ENCODE peak calls at places on chromosomes 16 and 17, in seven cellular contexts. One of them, this sample, is unnamed.
A peak's percentile ranks its signal among the peaks of the same experiment; 100 is the strongest.

GRCh38 chr16:48576927-48577326 is 33.1 kb downstream of the N4BP1 start:
- DNase-seq in tibial nerve: no peak
- DNase-seq in hepatocyte: no peak
- DNase-seq in upper lobe of right lung: no peak
- DNase-seq in colonic mucosa: no peak
- DNase-seq in lower lobe of right lung: no peak
- DNase-seq in body of pancreas: no peak
- DNase-seq in this sample: peak; percentile 37

GRCh38 chr17:74325376-74325742 is 667 bp upstream of the KIF19 start:
- DNase-seq in upper lobe of right lung: no peak
- DNase-seq in body of pancreas: no peak
- DNase-seq in lower lobe of right lung: no peak
- DNase-seq in tibial nerve: no peak
- DNase-seq in hepatocyte: no peak
- DNase-seq in colonic mucosa: no peak
- DNase-seq in this sample: no peak

GRCh38 chr17:29914819-29915537 is 15.1 kb downstream of the SSH2 start:
- DNase-seq in colonic mucosa: no peak
- DNase-seq in lower lobe of right lung: no peak
- DNase-seq in body of pancreas: no peak
- DNase-seq in upper lobe of right lung: no peak
- DNase-seq in hepatocyte: no peak
- DNase-seq in tibial nerve: no peak
- DNase-seq in this sample: no peak

GRCh38 chr16:50263940-50264929 is 2.1 kb upstream of the ADCY7 start:
- DNase-seq in tibial nerve: no peak
- DNase-seq in lower lobe of right lung: no peak
- DNase-seq in body of pancreas: no peak
- DNase-seq in upper lobe of right lung: no peak
- DNase-seq in colonic mucosa: no peak
- DNase-seq in hepatocyte: peak; percentile 4
- DNase-seq in this sample: no peak

GRCh38 chr17:29579866-29580771 is 9.3 kb downstream of the GIT1 start:
- DNase-seq in upper lobe of right lung: peak; percentile 92
- DNase-seq in colonic mucosa: peak; percentile 88
- DNase-seq in hepatocyte: peak; percentile 88
- DNase-seq in tibial nerve: peak; percentile 83
- DNase-seq in body of pancreas: peak; percentile 86
- DNase-seq in lower lobe of right lung: peak; percentile 90
- DNase-seq in this sample: peak; percentile 84

GRCh38 chr16:58510097-58510775 is 5.1 kb upstream of the SETD6 start:
- DNase-seq in body of pancreas: no peak
- DNase-seq in colonic mucosa: no peak
- DNase-seq in tibial nerve: no peak
- DNase-seq in lower lobe of right lung: peak; percentile 39
- DNase-seq in hepatocyte: no peak
- DNase-seq in upper lobe of right lung: peak; percentile 60
- DNase-seq in this sample: no peak

GRCh38 chr16:23365602-23366240 is 63.6 kb downstream of the SCNN1B start:
- DNase-seq in tibial nerve: no peak
- DNase-seq in colonic mucosa: no peak
- DNase-seq in hepatocyte: no peak
- DNase-seq in lower lobe of right lung: no peak
- DNase-seq in body of pancreas: peak; percentile 63
- DNase-seq in upper lobe of right lung: no peak
- DNase-seq in this sample: no peak

GRCh38 chr16:68700120-68700519 is 37.0 kb upstream of the CDH1 start:
- DNase-seq in colonic mucosa: no peak
- DNase-seq in body of pancreas: no peak
- DNase-seq in hepatocyte: no peak
- DNase-seq in upper lobe of right lung: no peak
- DNase-seq in lower lobe of right lung: no peak
- DNase-seq in tibial nerve: no peak
- DNase-seq in this sample: no peak

GRCh38 chr17:75764711-75765421 is at the start of gene GALK1:
- DNase-seq in lower lobe of right lung: peak; percentile 88
- DNase-seq in body of pancreas: peak; percentile 77
- DNase-seq in upper lobe of right lung: peak; percentile 91
- DNase-seq in hepatocyte: peak; percentile 89
- DNase-seq in colonic mucosa: peak; percentile 83
- DNase-seq in tibial nerve: peak; percentile 66
- DNase-seq in this sample: peak; percentile 81

GRCh38 chr17:73286863-73287296 is 24.9 kb downstream of the CDC42EP4 start:
- DNase-seq in hepatocyte: no peak
- DNase-seq in lower lobe of right lung: no peak
- DNase-seq in upper lobe of right lung: no peak
- DNase-seq in body of pancreas: no peak
- DNase-seq in tibial nerve: no peak
- DNase-seq in colonic mucosa: no peak
- DNase-seq in this sample: no peak

GRCh38 chr16:64158941-64159588 is 962.8 kb downstream of the CDH11 start:
- DNase-seq in colonic mucosa: no peak
- DNase-seq in upper lobe of right lung: no peak
- DNase-seq in body of pancreas: no peak
- DNase-seq in hepatocyte: peak; percentile 37
- DNase-seq in lower lobe of right lung: no peak
- DNase-seq in tibial nerve: no peak
- DNase-seq in this sample: no peak

GRCh38 chr16:2257726-2258125 is 6.3 kb upstream of the ECI1 start:
- DNase-seq in lower lobe of right lung: no peak
- DNase-seq in tibial nerve: no peak
- DNase-seq in body of pancreas: no peak
- DNase-seq in hepatocyte: no peak
- DNase-seq in upper lobe of right lung: no peak
- DNase-seq in colonic mucosa: no peak
- DNase-seq in this sample: no peak

GRCh38 chr16:2256531-2257140 is 5.2 kb upstream of the ECI1 start:
- DNase-seq in lower lobe of right lung: peak; percentile 15
- DNase-seq in tibial nerve: no peak
- DNase-seq in colonic mucosa: no peak
- DNase-seq in upper lobe of right lung: no peak
- DNase-seq in hepatocyte: no peak
- DNase-seq in body of pancreas: no peak
- DNase-seq in this sample: no peak

DNA sequence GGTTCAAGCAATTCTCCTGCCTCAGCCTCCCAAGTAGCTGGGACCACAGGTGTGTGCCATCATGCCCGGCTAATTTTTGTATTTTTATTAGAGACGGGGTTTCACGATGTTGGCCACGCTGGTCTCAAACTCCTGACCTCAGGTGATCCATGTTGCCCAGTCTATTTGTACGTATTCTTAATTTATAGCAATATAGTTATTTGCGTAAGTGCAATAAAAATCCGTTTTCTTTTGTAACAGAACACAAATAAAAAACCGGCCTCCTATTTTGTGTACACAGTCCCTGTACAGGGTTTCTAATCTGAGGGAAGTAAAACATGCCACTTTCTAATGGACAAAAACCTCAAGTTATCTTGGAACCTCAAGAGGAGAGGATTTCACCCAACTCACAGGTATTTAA is 7.7 kb downstream of the RNPS1 start:
- DNase-seq in body of pancreas: no peak
- DNase-seq in lower lobe of right lung: no peak
- DNase-seq in upper lobe of right lung: no peak
- DNase-seq in hepatocyte: no peak
- DNase-seq in tibial nerve: no peak
- DNase-seq in colonic mucosa: no peak
- DNase-seq in this sample: no peak
- H3K36me3 ChIP-seq in body of pancreas: peaks cover 38% of the 10 kb centered on the region
- H3K36me3 ChIP-seq in lower lobe of right lung: peaks cover 92% of the 10 kb centered on the region
- H3K36me3 ChIP-seq in upper lobe of right lung: peaks cover 95% of the 10 kb centered on the region
- H3K36me3 ChIP-seq in hepatocyte: no peaks in the 10 kb centered on the region
- H3K36me3 ChIP-seq in tibial nerve: peaks cover 15% of the 10 kb centered on the region
- H3K36me3 ChIP-seq in colonic mucosa: peaks cover 28% of the 10 kb centered on the region
- H3K36me3 ChIP-seq in this sample: peaks cover 28% of the 10 kb centered on the region

GRCh38 chr16:10526962-10527361 is 53.4 kb downstream of the EMP2 start:
- DNase-seq in hepatocyte: no peak
- DNase-seq in lower lobe of right lung: no peak
- DNase-seq in upper lobe of right lung: no peak
- DNase-seq in colonic mucosa: no peak
- DNase-seq in tibial nerve: no peak
- DNase-seq in body of pancreas: no peak
- DNase-seq in this sample: no peak

GRCh38 chr16:10531582-10531981 is 48.8 kb downstream of the EMP2 start:
- DNase-seq in colonic mucosa: no peak
- DNase-seq in hepatocyte: no peak
- DNase-seq in upper lobe of right lung: no peak
- DNase-seq in tibial nerve: no peak
- DNase-seq in body of pancreas: no peak
- DNase-seq in lower lobe of right lung: no peak
- DNase-seq in this sample: no peak

GRCh38 chr16:10529895-10530669 is 50.3 kb downstream of the EMP2 start:
- DNase-seq in lower lobe of right lung: no peak
- DNase-seq in colonic mucosa: no peak
- DNase-seq in tibial nerve: no peak
- DNase-seq in hepatocyte: no peak
- DNase-seq in upper lobe of right lung: no peak
- DNase-seq in body of pancreas: no peak
- DNase-seq in this sample: no peak

GRCh38 chr16:10530685-10531084 is 49.7 kb downstream of the EMP2 start:
- DNase-seq in tibial nerve: no peak
- DNase-seq in body of pancreas: no peak
- DNase-seq in hepatocyte: no peak
- DNase-seq in lower lobe of right lung: no peak
- DNase-seq in upper lobe of right lung: no peak
- DNase-seq in colonic mucosa: no peak
- DNase-seq in this sample: no peak

GRCh38 chr16:10528635-10529034 is 51.8 kb downstream of the EMP2 start:
- DNase-seq in lower lobe of right lung: no peak
- DNase-seq in upper lobe of right lung: no peak
- DNase-seq in hepatocyte: no peak
- DNase-seq in body of pancreas: no peak
- DNase-seq in tibial nerve: no peak
- DNase-seq in colonic mucosa: no peak
- DNase-seq in this sample: no peak
- H3K36me3 ChIP-seq in lower lobe of right lung: peaks cover 95% of the 10 kb centered on the region
- H3K36me3 ChIP-seq in upper lobe of right lung: peaks cover 73% of the 10 kb centered on the region
- H3K36me3 ChIP-seq in hepatocyte: no peaks in the 10 kb centered on the region
- H3K36me3 ChIP-seq in body of pancreas: no peaks in the 10 kb centered on the region
- H3K36me3 ChIP-seq in tibial nerve: no peaks in the 10 kb centered on the region
- H3K36me3 ChIP-seq in colonic mucosa: no peaks in the 10 kb centered on the region
- H3K36me3 ChIP-seq in this sample: peaks cover 5% of the 10 kb centered on the region

DNA sequence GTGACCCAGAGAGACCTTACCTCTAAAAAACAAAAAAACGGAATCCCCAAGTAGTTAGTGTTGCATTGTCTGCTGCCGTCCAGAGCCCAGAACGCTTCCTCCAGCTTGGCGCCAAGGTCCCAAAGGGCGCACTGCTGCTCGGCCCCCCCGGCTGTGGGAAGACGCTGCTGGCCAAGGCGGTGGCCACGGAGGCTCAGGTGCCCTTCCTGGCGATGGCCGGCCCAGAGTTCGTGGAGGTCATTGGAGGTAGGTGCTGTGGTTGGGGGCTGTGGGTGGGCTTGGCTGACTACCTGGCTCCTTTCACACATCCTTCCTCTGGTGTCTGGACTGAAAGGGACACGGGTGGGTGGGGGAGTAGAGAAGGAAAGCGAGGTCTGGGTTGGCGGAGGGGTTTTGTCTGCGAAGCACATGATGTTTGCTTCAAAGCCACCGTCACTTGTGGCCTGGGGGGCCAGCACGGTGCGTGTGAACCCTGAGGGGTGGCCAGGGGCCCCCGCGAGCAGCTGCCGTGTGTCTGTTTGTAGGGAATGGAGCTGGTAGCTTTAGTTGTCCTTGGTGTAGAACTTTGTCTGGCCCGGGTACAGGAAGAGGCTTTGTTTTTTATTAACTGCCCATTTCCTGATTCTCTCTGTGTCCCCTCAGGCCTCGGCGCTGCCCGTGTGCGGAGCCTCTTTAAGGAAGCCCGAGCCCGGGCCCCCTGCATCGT is 23.8 kb downstream of the SPG7 start:
- DNase-seq in tibial nerve: no peak
- DNase-seq in hepatocyte: no peak
- DNase-seq in colonic mucosa: no peak
- DNase-seq in body of pancreas: no peak
- DNase-seq in upper lobe of right lung: no peak
- DNase-seq in lower lobe of right lung: no peak
- DNase-seq in this sample: no peak
- H3K36me3 ChIP-seq in tibial nerve: peaks cover 25% of the 10 kb centered on the region
- H3K36me3 ChIP-seq in hepatocyte: no peaks in the 10 kb centered on the region
- H3K36me3 ChIP-seq in colonic mucosa: no peaks in the 10 kb centered on the region
- H3K36me3 ChIP-seq in body of pancreas: peaks cover 31% of the 10 kb centered on the region
- H3K36me3 ChIP-seq in upper lobe of right lung: peaks cover 81% of the 10 kb centered on the region
- H3K36me3 ChIP-seq in lower lobe of right lung: peaks cover 87% of the 10 kb centered on the region
- H3K36me3 ChIP-seq in this sample: peaks cover 11% of the 10 kb centered on the region

GRCh38 chr16:11684231-11685025 is 16.2 kb downstream of the SNN start:
- DNase-seq in colonic mucosa: no peak
- DNase-seq in lower lobe of right lung: no peak
- DNase-seq in upper lobe of right lung: no peak
- DNase-seq in hepatocyte: no peak
- DNase-seq in body of pancreas: no peak
- DNase-seq in tibial nerve: no peak
- DNase-seq in this sample: no peak

GRCh38 chr16:11687606-11688519 is 19.6 kb downstream of the SNN start:
- DNase-seq in hepatocyte: no peak
- DNase-seq in body of pancreas: no peak
- DNase-seq in upper lobe of right lung: no peak
- DNase-seq in tibial nerve: no peak
- DNase-seq in lower lobe of right lung: no peak
- DNase-seq in colonic mucosa: no peak
- DNase-seq in this sample: no peak

GRCh38 chr16:11686713-11687112 is 18.5 kb downstream of the SNN start:
- DNase-seq in colonic mucosa: no peak
- DNase-seq in tibial nerve: no peak
- DNase-seq in upper lobe of right lung: no peak
- DNase-seq in hepatocyte: no peak
- DNase-seq in lower lobe of right lung: no peak
- DNase-seq in body of pancreas: no peak
- DNase-seq in this sample: no peak

GRCh38 chr16:11688520-11688886 is 20.2 kb downstream of the SNN start:
- DNase-seq in hepatocyte: no peak
- DNase-seq in colonic mucosa: no peak
- DNase-seq in lower lobe of right lung: no peak
- DNase-seq in tibial nerve: no peak
- DNase-seq in upper lobe of right lung: no peak
- DNase-seq in body of pancreas: no peak
- DNase-seq in this sample: no peak

DNA sequence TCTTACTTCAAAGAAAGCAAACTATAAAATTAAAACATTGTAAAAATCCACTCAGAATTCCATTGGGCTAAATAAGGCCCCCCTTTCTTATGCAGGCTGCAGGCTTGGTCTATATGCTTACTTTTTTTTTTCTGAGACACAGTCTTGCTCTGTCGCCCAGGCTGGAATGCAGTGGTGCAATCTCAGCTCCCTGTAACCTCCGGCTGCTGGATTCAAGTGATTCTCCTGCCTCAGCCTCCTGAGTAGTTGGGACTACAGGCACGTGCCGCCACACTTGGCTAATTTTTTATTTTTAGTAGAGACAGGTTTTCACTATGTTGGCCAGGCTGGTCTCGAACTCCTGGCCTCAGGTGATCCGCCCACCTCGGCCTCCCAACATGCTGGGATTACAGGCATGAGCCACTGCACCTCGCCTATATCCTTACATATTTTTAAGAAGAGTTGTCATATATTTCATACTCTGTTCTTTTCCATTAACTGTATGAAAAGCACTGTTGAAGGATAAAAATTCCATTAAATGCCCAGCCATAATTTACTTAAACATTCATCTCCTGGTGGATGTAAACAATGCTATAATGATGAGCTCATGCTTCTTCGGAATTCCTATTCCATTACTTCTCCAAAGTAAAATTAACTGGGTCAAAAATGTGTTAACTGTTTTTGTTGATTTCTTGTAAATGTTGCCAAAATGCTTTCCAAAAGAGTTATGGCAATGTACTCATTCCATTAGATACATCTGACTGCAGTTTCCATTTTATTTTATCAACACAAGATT is 17.8 kb downstream of the SNN start:
- DNase-seq in colonic mucosa: no peak
- DNase-seq in lower lobe of right lung: no peak
- DNase-seq in body of pancreas: no peak
- DNase-seq in upper lobe of right lung: no peak
- DNase-seq in tibial nerve: no peak
- DNase-seq in hepatocyte: no peak
- DNase-seq in this sample: no peak
- H3K36me3 ChIP-seq in colonic mucosa: peaks cover 4% of the 10 kb centered on the region
- H3K36me3 ChIP-seq in lower lobe of right lung: peaks cover 91% of the 10 kb centered on the region
- H3K36me3 ChIP-seq in body of pancreas: peaks cover 24% of the 10 kb centered on the region
- H3K36me3 ChIP-seq in upper lobe of right lung: peaks cover 85% of the 10 kb centered on the region
- H3K36me3 ChIP-seq in tibial nerve: peaks cover 1% of the 10 kb centered on the region
- H3K36me3 ChIP-seq in hepatocyte: no peaks in the 10 kb centered on the region
- H3K36me3 ChIP-seq in this sample: peaks cover 18% of the 10 kb centered on the region